ENCODE peak calls at places on chromosomes 7 and 10, in ten cellular contexts. D is NCI-H2081; Y is left lung; T is activated CD4-positive, alpha-beta T cell treated with anti-CD3 and anti-CD28 coated beads for 48 hours; S is DMS 273 treated with DMSO at 0.1 percent for 48 hours; H is amniotic stem cell; E is T-helper 2 cell; M is HT-29; G is activated naive CD8-positive, alpha-beta T cell treated with anti-CD3 and anti-CD28 coated beads, Interleukin-2, amount 50 U/mL, for 16 hours; J is tibial artery. I is an unnamed sample.

GRCh38 chr10:90288403-90288933 is 569.4 kb downstream of the HTR7 start:
- DNase-seq in D (no peak), Y (no peak), T (no peak), S (no peak), H (peak; percentile 41), E (no peak), M (peak; percentile 46), G (no peak), J (no peak), I (peak; percentile 67)

GRCh38 chr7:4803397-4804241 is 28.2 kb downstream of the AP5Z1 start:
- DNase-seq in D (no peak), Y (peak; percentile 75), T (no peak), S (no peak), H (no peak), E (no peak), M (no peak), G (no peak), J (no peak), I (no peak)

GRCh38 chr10:31353574-31353973 is 34.6 kb downstream of the ZEB1 start:
- DNase-seq in D (no peak), Y (no peak), T (peak; percentile 24), S (no peak), H (no peak), E (no peak), M (peak; percentile 71), G (no peak), J (no peak), I (peak; percentile 60)

GRCh38 chr7:31794851-31795250 is 107.8 kb downstream of the PPP1R17 start:
- DNase-seq in D (no peak), Y (no peak), T (no peak), S (no peak), H (peak; percentile 9), E (no peak), M (no peak), G (no peak), J (no peak), I (no peak)

GRCh38 chr7:31782411-31782991 is 95.5 kb downstream of the PPP1R17 start:
- DNase-seq in D (peak; percentile 59), Y (no peak), T (peak; percentile 4), S (peak; percentile 54), H (peak; percentile 28), E (no peak), M (peak; percentile 80), G (no peak), J (no peak), I (peak; percentile 68)

GRCh38 chr10:93712593-93712992 is 10.2 kb upstream of the FRA10AC1 start:
- DNase-seq in D (no peak), Y (no peak), T (no peak), S (no peak), H (no peak), E (no peak), M (no peak), G (no peak), J (no peak), I (no peak)

GRCh38 chr10:101291254-101292193 is 62.3 kb upstream of the LBX1 start:
- DNase-seq in D (peak; percentile 52), Y (no peak), T (peak; percentile 64), S (peak; percentile 30), H (no peak), E (peak; percentile 15), M (no peak), G (peak; percentile 28), J (peak; percentile 65), I (no peak)

GRCh38 chr7:158836692-158837091 is 7.4 kb upstream of the ESYT2 start:
- DNase-seq in D (no peak), Y (no peak), T (no peak), S (no peak), H (no peak), E (no peak), M (no peak), G (no peak), J (no peak), I (no peak)

GRCh38 chr10:12041766-12042408 is 722 bp downstream of the UPF2 start:
- DNase-seq in D (no peak), Y (no peak), T (peak; percentile 50), S (peak; percentile 12), H (no peak), E (no peak), M (peak; percentile 61), G (no peak), J (no peak), I (peak; percentile 19)

GRCh38 chr7:133576769-133577168 is 323.9 kb downstream of the EXOC4 start:
- DNase-seq in D (no peak), Y (no peak), T (no peak), S (no peak), H (no peak), E (no peak), M (no peak), G (no peak), J (no peak), I (no peak)

GRCh38 chr7:90552521-90552920 is 43.6 kb upstream of the CDK14 start:
- DNase-seq in D (peak; percentile 7), Y (no peak), T (no peak), S (no peak), H (no peak), E (no peak), M (peak; percentile 35), G (no peak), J (no peak), I (peak; percentile 62)

GRCh38 chr7:83936056-83936703 is 258.4 kb downstream of the SEMA3A start:
- DNase-seq in D (peak; percentile 73), Y (no peak), T (peak; percentile 56), S (peak; percentile 57), H (peak; percentile 49), E (no peak), M (peak; percentile 91), G (no peak), J (peak; percentile 59), I (peak; percentile 88)

GRCh38 chr10:80596391-80597257 is 58.9 kb downstream of the SH2D4B start:
- DNase-seq in D (no peak), Y (no peak), T (peak; percentile 49), S (no peak), H (no peak), E (no peak), M (peak; percentile 57), G (no peak), J (no peak), I (peak; percentile 29)

GRCh38 chr10:124588736-124589451 is 127.3 kb downstream of the LHPP start:
- DNase-seq in D (no peak), Y (peak; percentile 59), T (no peak), S (no peak), H (no peak), E (no peak), M (peak; percentile 77), G (no peak), J (peak; percentile 84), I (peak; percentile 60)

GRCh38 chr7:108045669-108046068 is 42.7 kb upstream of the LAMB1 start:
- DNase-seq in D (no peak), Y (no peak), T (no peak), S (no peak), H (no peak), E (no peak), M (no peak), G (no peak), J (no peak), I (peak; percentile 91)

GRCh38 chr7:83426325-83426724 is 222.6 kb downstream of the SEMA3E start:
- DNase-seq in D (no peak), Y (no peak), T (no peak), S (no peak), H (no peak), E (no peak), M (no peak), G (no peak), J (no peak), I (no peak)

GRCh38 chr10:1198453-1199344 is 142.5 kb downstream of the WDR37 start:
- DNase-seq in D (no peak), Y (no peak), T (no peak), S (no peak), H (no peak), E (no peak), M (no peak), G (no peak), J (no peak), I (no peak)

GRCh38 chr10:127496045-127496444 is 53.1 kb upstream of the NPS start:
- DNase-seq in D (no peak), Y (no peak), T (no peak), S (no peak), H (no peak), E (no peak), M (no peak), G (no peak), J (no peak), I (no peak)

GRCh38 chr10:82796510-82796909 is 921.5 kb downstream of the NRG3 start:
- DNase-seq in D (no peak), Y (no peak), T (no peak), S (no peak), H (no peak), E (no peak), M (peak; percentile 12), G (no peak), J (no peak), I (peak; percentile 18)

GRCh38 chr10:82551501-82551900 is 676.5 kb downstream of the NRG3 start:
- DNase-seq in D (no peak), Y (no peak), T (no peak), S (no peak), H (no peak), E (no peak), M (no peak), G (no peak), J (no peak), I (no peak)

GRCh38 chr7:139613971-139614411 is 90.5 kb downstream of the CLEC2L start:
- DNase-seq in D (peak; percentile 83), Y (no peak), T (no peak), S (no peak), H (no peak), E (no peak), M (no peak), G (no peak), J (no peak), I (no peak)

GRCh38 chr7:96224682-96225081 is 97.2 kb downstream of the SLC25A13 start:
- DNase-seq in D (peak; percentile 45), Y (no peak), T (peak; percentile 14), S (no peak), H (no peak), E (no peak), M (peak; percentile 32), G (no peak), J (no peak), I (no peak)

GRCh38 chr7:69932034-69932628 is 333.9 kb downstream of the AUTS2 start:
- DNase-seq in D (peak; percentile 80), Y (no peak), T (no peak), S (no peak), H (peak; percentile 18), E (no peak), M (peak; percentile 12), G (no peak), J (no peak), I (peak; percentile 63)

GRCh38 chr10:126387931-126388911 is at the start of gene ADAM12:
- DNase-seq in D (no peak), Y (peak; percentile 80), T (peak; percentile 27), S (no peak), H (peak; percentile 27), E (no peak), M (no peak), G (no peak), J (no peak), I (peak; percentile 85)

GRCh38 chr10:102393411-102394078 is 2.0 kb upstream of the NFKB2 start:
- DNase-seq in D (peak; percentile 54), Y (no peak), T (no peak), S (no peak), H (no peak), E (no peak), M (no peak), G (no peak), J (no peak), I (no peak)

GRCh38 chr7:542131-542934 is 22.7 kb upstream of the PDGFA start:
- DNase-seq in D (no peak), Y (peak; percentile 70), T (no peak), S (no peak), H (no peak), E (no peak), M (no peak), G (no peak), J (no peak), I (no peak)

GRCh38 chr10:61627266-61627665 is 35.5 kb upstream of the CABCOCO1 start:
- DNase-seq in D (no peak), Y (no peak), T (no peak), S (no peak), H (no peak), E (no peak), M (no peak), G (no peak), J (no peak), I (no peak)

GRCh38 chr10:95391570-95392249 is 100.9 kb upstream of the PDLIM1 start:
- DNase-seq in D (no peak), Y (no peak), T (peak; percentile 15), S (no peak), H (no peak), E (no peak), M (peak; percentile 29), G (no peak), J (no peak), I (peak; percentile 27)